ENCODE peak calls at places on chromosome 16, in five cellular contexts. T is endothelial cell of umbilical vein, N is GM12878, C is H1, I is K562. V is an unnamed sample.

GRCh38 chr16:30553396-30553899 is 4.7 kb downstream of the ZNF764 start:
- DNase-seq in T (no peak), N (no peak), C (no peak), I (no peak), V (no peak)

GRCh38 chr16:4115209-4115940 is 867 bp downstream of the ADCY9 start:
- DNase-seq in T (peak; percentile 44), N (no peak), C (peak; percentile 75), I (peak; percentile 51), V (no peak)

GRCh38 chr16:81556715-81557284 is 112.2 kb downstream of the CMIP start:
- DNase-seq in T (no peak), N (no peak), C (no peak), I (no peak), V (no peak)

GRCh38 chr16:79168321-79168720 is 432.2 kb downstream of the MAF start:
- DNase-seq in T (no peak), N (no peak), C (no peak), I (no peak), V (no peak)

GRCh38 chr16:29806096-29806579 is at the start of gene MAZ:
- DNase-seq in T (no peak), N (no peak), C (no peak), I (peak; percentile 78), V (peak; percentile 60)

GRCh38 chr16:19879241-19879792 is 5.3 kb downstream of the GPRC5B start:
- DNase-seq in T (no peak), N (no peak), C (peak; percentile 56), I (no peak), V (no peak)

GRCh38 chr16:69709456-69710084 is 16.8 kb downstream of the NQO1 start:
- DNase-seq in T (peak; percentile 71), N (peak; percentile 15), C (peak; percentile 38), I (peak; percentile 45), V (peak; percentile 28)

GRCh38 chr16:14244344-14245010 is 173.4 kb downstream of the MRTFB start:
- DNase-seq in T (no peak), N (no peak), C (no peak), I (no peak), V (no peak)

GRCh38 chr16:57752581-57753447 is 17.2 kb downstream of the KATNB1 start:
- DNase-seq in T (no peak), N (no peak), C (peak; percentile 41), I (no peak), V (no peak)

GRCh38 chr16:57115504-57116182 is 23.3 kb downstream of the CPNE2 start:
- DNase-seq in T (no peak), N (no peak), C (no peak), I (no peak), V (no peak)

GRCh38 chr16:87340198-87340597 is 23.0 kb upstream of the C16orf95 start:
- DNase-seq in T (no peak), N (no peak), C (no peak), I (no peak), V (no peak)

GRCh38 chr16:73122604-73123386 is 74.9 kb upstream of the ZFHX3 start:
- DNase-seq in T (peak; percentile 24), N (no peak), C (no peak), I (no peak), V (no peak)

GRCh38 chr16:2532494-2533141 is 1.4 kb upstream of the CEMP1 start:
- DNase-seq in T (peak; percentile 46), N (peak; percentile 39), C (peak; percentile 86), I (peak; percentile 57), V (no peak)

GRCh38 chr16:88631920-88632586 is 6.3 kb upstream of the IL17C start:
- DNase-seq in T (no peak), N (no peak), C (no peak), I (no peak), V (no peak)

GRCh38 chr16:53041196-53041977 is 11.3 kb downstream of the CHD9NB start:
- DNase-seq in T (peak; percentile 74), N (no peak), C (peak; percentile 56), I (no peak), V (no peak)

GRCh38 chr16:4698321-4699029 is 5.1 kb downstream of the NUDT16L1 start:
- DNase-seq in T (no peak), N (no peak), C (no peak), I (no peak), V (no peak)

GRCh38 chr16:51383909-51384308 is 232.8 kb upstream of the SALL1 start:
- DNase-seq in T (no peak), N (no peak), C (no peak), I (no peak), V (no peak)

GRCh38 chr16:47320546-47321315 is 140.1 kb downstream of the ITFG1 start:
- DNase-seq in T (no peak), N (no peak), C (no peak), I (no peak), V (no peak)

GRCh38 chr16:78505544-78506371 is 406.3 kb downstream of the WWOX start:
- DNase-seq in T (no peak), N (no peak), C (peak; percentile 49), I (no peak), V (no peak)

GRCh38 chr16:57462978-57463362 is 491 bp downstream of the POLR2C start:
- DNase-seq in T (peak; percentile 27), N (no peak), C (no peak), I (no peak), V (no peak)

GRCh38 chr16:3998793-3999478 is 117.3 kb downstream of the ADCY9 start:
- DNase-seq in T (no peak), N (no peak), C (no peak), I (no peak), V (peak; percentile 80)

GRCh38 chr16:10256855-10257641 is 74.8 kb upstream of the GRIN2A start:
- DNase-seq in T (peak; percentile 7), N (peak; percentile 49), C (peak; percentile 64), I (peak; percentile 87), V (no peak)

GRCh38 chr16:56930516-56931252 is 1.3 kb upstream of the HERPUD1 start:
- DNase-seq in T (no peak), N (no peak), C (no peak), I (no peak), V (no peak)

GRCh38 chr16:2687531-2688308 is 5.4 kb downstream of the KCTD5 start:
- DNase-seq in T (no peak), N (no peak), C (no peak), I (peak; percentile 11), V (no peak)

GRCh38 chr16:69935278-69935711 is 15.8 kb upstream of the CLEC18A start:
- DNase-seq in T (no peak), N (no peak), C (no peak), I (no peak), V (no peak)

GRCh38 chr16:24855678-24856077 is 9.9 kb downstream of the SLC5A11 start:
- DNase-seq in T (no peak), N (no peak), C (no peak), I (no peak), V (no peak)
- TF ChIP-seq POLR2AphosphoS5 in T (no peak), N (no peak), C (no peak), I (no peak), V (no peak)

GRCh38 chr16:965487-965886 is 5.3 kb downstream of the LMF1 start:
- DNase-seq in T (no peak), N (no peak), C (no peak), I (no peak), V (no peak)

GRCh38 chr16:964696-965395 is 5.9 kb downstream of the LMF1 start:
- DNase-seq in T (no peak), N (no peak), C (no peak), I (no peak), V (no peak)

GRCh38 chr16:962901-963814 is 7.6 kb downstream of the LMF1 start:
- DNase-seq in T (no peak), N (no peak), C (no peak), I (no peak), V (no peak)

GRCh38 chr16:962366-962765 is 8.4 kb downstream of the LMF1 start:
- DNase-seq in T (no peak), N (no peak), C (no peak), I (no peak), V (no peak)

GRCh38 chr16:963913-964695 is 6.7 kb downstream of the LMF1 start:
- DNase-seq in T (peak; percentile 43), N (no peak), C (no peak), I (no peak), V (no peak)
- H3K9ac ChIP-seq in T (peak overlapping the region; percentile 46), N (no peak overlapping the region), C (no peak overlapping the region), I (no peak overlapping the region), V (no peak overlapping the region)

DNA sequence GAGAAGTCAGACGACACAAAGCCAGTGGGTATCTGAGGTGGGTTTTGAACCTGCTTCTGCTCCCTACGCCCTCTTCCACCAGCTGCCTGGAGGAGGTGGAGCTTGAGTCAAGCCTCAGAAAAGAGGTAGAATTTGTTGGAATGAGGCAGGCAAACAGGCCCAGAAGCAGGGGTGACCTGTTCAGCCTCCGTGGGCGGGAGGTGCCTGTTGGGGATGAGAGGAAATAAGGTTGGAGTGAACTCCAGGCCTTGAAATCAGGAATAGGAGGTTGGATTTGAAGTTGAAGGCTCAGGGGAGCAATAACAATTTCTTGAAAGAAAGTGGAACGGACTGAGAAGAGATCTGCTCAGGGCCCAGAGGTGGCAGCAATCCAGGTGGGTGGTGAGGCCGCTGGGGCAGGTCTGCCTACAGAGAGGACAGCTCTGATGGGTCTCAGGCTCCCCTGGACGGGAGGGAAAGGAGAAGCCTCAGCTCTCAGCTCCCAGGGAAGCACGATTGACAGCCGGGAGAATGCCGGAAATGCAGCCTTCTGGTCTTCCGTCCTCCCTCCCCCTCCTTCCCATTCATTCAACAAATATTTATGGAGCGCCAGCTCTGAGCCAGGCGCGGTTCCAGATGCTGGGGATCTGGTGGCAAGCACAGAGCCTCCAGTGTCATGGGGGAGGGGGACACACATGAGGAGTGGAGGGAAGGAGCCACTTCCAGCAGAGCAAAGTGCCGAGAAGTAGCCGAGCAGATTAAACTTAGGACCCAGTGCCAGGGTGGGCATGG is 61.9 kb upstream of the CIBAR2 start:
- DNase-seq in T (peak; percentile 72), N (no peak), C (no peak), I (no peak), V (no peak)
- TF ChIP-seq POLR2AphosphoS5 in T (peak; percentile 86), N (no peak), C (no peak), I (no peak), V (no peak)

GRCh38 chr16:84508502-84508901 is 4.0 kb upstream of the MEAK7 start:
- DNase-seq in T (no peak), N (no peak), C (no peak), I (no peak), V (no peak)

GRCh38 chr16:84513111-84514065 is 8.9 kb upstream of the MEAK7 start:
- DNase-seq in T (no peak), N (no peak), C (no peak), I (no peak), V (no peak)

GRCh38 chr16:84509032-84509950 is 4.8 kb upstream of the MEAK7 start:
- DNase-seq in T (no peak), N (no peak), C (no peak), I (no peak), V (no peak)

GRCh38 chr16:84511821-84512220 is 7.4 kb upstream of the MEAK7 start:
- DNase-seq in T (no peak), N (no peak), C (no peak), I (no peak), V (no peak)

DNA sequence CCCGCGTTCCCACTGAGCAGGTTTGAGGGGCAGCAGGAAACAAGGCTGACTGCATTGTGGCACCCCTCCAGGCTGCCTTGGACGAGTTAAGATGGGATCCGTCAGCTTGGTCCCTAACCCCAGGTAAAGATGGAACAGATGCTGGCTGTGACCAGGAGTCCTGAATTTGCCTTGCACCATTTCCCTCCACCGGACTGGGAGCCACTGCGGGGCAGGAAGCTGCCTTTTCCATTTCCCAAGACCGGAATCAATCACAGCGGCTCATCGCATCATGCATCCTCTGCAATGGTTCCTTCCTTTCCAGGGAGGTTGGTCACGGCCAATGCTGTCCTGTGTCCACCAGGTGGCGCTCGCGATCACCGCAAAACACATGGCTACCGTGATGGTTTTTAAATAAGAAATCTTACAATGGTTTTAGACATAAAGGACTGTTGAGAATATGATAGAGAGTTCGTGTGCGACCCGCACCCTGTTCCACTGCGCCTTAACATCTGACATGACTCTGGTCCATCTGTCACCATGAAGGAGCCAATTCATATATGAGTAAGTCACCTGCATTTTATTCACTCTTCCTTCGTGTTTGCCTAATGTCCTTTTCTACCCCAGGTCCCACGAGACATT is 6.8 kb upstream of the MEAK7 start:
- DNase-seq in T (peak; percentile 87), N (peak; percentile 62), C (peak; percentile 89), I (peak; percentile 76), V (no peak)
- H3K9ac ChIP-seq in T (no peak overlapping the region), N (peak overlapping the region; percentile 39), C (no peak overlapping the region), I (no peak overlapping the region), V (no peak overlapping the region)